ENCODE peak calls at places on chromosomes 6 and 20, in five cellular contexts. R is K562, T is H1, W is HepG2, U is HEK293T. C is an unnamed sample.

GRCh38 chr6:167079853-167080297 is 43.0 kb upstream of the CCR6 start:
- DNase-seq in R (no peak), T (no peak), W (no peak), U (no peak), C (no peak)

GRCh38 chr20:34112600-34113061 is 588 bp upstream of the EIF2S2 start:
- DNase-seq in R (no peak), T (no peak), W (peak; percentile 48), U (peak; percentile 25), C (peak; percentile 12)

GRCh38 chr6:149160943-149161342 is 156.6 kb upstream of the TAB2 start:
- DNase-seq in R (no peak), T (no peak), W (peak; percentile 49), U (no peak), C (no peak)

GRCh38 chr20:14888172-14888571 is 550.8 kb upstream of the FLRT3 start:
- DNase-seq in R (no peak), T (no peak), W (no peak), U (no peak), C (no peak)

GRCh38 chr6:169978615-169979161 is 227.3 kb downstream of the ERMARD start:
- DNase-seq in R (no peak), T (no peak), W (no peak), U (no peak), C (no peak)

GRCh38 chr6:142871910-142872331 is 73.1 kb downstream of the HIVEP2 start:
- DNase-seq in R (no peak), T (no peak), W (peak; percentile 83), U (no peak), C (no peak)

GRCh38 chr6:139981810-139982550 is 607.5 kb upstream of the CITED2 start:
- DNase-seq in R (no peak), T (no peak), W (no peak), U (peak; percentile 72), C (no peak)

GRCh38 chr6:90739802-90740201 is 152.9 kb upstream of the MAP3K7 start:
- DNase-seq in R (no peak), T (no peak), W (no peak), U (no peak), C (no peak)

GRCh38 chr20:61454053-61454452 is 202.0 kb downstream of the CDH4 start:
- DNase-seq in R (no peak), T (no peak), W (no peak), U (no peak), C (no peak)

GRCh38 chr6:50834929-50835328 is 16.3 kb downstream of the TFAP2B start:
- DNase-seq in R (no peak), T (no peak), W (no peak), U (no peak), C (no peak)

GRCh38 chr6:32194825-32195651 is 2.6 kb upstream of the GPSM3 start:
- DNase-seq in R (peak; percentile 52), T (no peak), W (no peak), U (peak; percentile 47), C (no peak)

GRCh38 chr6:154058963-154059680 is 20.1 kb downstream of the OPRM1 start:
- DNase-seq in R (no peak), T (no peak), W (no peak), U (no peak), C (no peak)

GRCh38 chr20:15613530-15613929 is 959.7 kb downstream of the KIF16B start:
- DNase-seq in R (no peak), T (no peak), W (no peak), U (no peak), C (no peak)

GRCh38 chr20:3470208-3470626 is 601 bp upstream of the ATRN start:
- DNase-seq in R (no peak), T (no peak), W (no peak), U (no peak), C (no peak)

GRCh38 chr6:83838727-83839126 is 14.4 kb upstream of the RIPPLY2 start:
- DNase-seq in R (no peak), T (no peak), W (no peak), U (no peak), C (no peak)

GRCh38 chr20:16158976-16159286 is 414.3 kb downstream of the KIF16B start:
- DNase-seq in R (no peak), T (no peak), W (no peak), U (no peak), C (no peak)

GRCh38 chr20:53736757-53737403 is 143.2 kb upstream of the ZNF217 start:
- DNase-seq in R (no peak), T (no peak), W (no peak), U (no peak), C (no peak)

GRCh38 chr6:34457747-34458462 is 8.0 kb upstream of the PACSIN1 start:
- DNase-seq in R (no peak), T (no peak), W (peak; percentile 77), U (no peak), C (no peak)

GRCh38 chr20:63896136-63896890 is 1.4 kb downstream of the DNAJC5 start:
- DNase-seq in R (peak; percentile 56), T (no peak), W (peak; percentile 87), U (no peak), C (no peak)

GRCh38 chr6:84645563-84646266 is 118.7 kb downstream of the TBX18 start:
- DNase-seq in R (no peak), T (no peak), W (no peak), U (no peak), C (no peak)

GRCh38 chr6:109172096-109172495 is 76.8 kb downstream of the CEP57L1 start:
- DNase-seq in R (no peak), T (no peak), W (peak; percentile 24), U (no peak), C (no peak)

GRCh38 chr6:901696-902455 is 208.9 kb upstream of the EXOC2 start:
- DNase-seq in R (no peak), T (no peak), W (no peak), U (no peak), C (no peak)
- TF ChIP-seq SP1 in R (no peak), T (no peak), W (no peak), U (no peak), C (no peak)

GRCh38 chr6:111602481-111603404 is 2.9 kb downstream of the TRAF3IP2 start:
- DNase-seq in R (no peak), T (no peak), W (no peak), U (peak; percentile 45), C (no peak)
- TF ChIP-seq SP1 in R (no peak), T (no peak), W (no peak), U (no peak), C (no peak)

GRCh38 chr6:53651764-53652401 is 13.7 kb downstream of the KLHL31 start:
- DNase-seq in R (no peak), T (peak; percentile 59), W (peak; percentile 86), U (peak; percentile 81), C (peak; percentile 71)
- TF ChIP-seq SP1 in R (no peak), T (no peak), W (peak; percentile 74), U (no peak), C (peak; percentile 76)

DNA sequence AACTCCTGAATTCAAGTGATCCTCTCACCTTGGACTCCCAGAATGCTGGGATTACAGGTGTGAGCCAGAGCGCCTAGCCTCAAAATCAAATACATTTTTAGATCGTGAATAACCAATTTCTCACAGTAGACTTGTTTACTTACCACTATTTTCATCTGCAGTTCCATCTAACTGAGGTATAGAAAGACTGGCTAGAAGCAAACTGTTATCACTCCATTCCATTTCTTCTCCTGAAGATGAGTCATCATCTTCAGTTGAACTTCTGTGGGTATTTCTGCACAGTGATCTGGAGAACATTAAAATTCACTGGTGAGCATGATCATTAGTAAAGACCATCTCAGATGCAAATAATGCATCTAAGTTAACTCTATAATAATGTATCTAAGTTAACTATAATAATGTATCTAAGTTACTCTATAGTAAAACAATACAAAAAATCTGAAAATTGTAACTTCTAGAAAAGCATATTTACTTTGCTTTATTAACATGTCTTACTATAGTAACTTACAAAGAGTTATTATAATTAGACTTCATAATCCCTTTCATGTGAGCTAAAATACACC is 105.4 kb downstream of the REV3L start:
- DNase-seq in R (peak; percentile 64), T (no peak), W (no peak), U (no peak), C (no peak)
- TF ChIP-seq SP1 in R (no peak), T (no peak), W (no peak), U (no peak), C (no peak)

DNA sequence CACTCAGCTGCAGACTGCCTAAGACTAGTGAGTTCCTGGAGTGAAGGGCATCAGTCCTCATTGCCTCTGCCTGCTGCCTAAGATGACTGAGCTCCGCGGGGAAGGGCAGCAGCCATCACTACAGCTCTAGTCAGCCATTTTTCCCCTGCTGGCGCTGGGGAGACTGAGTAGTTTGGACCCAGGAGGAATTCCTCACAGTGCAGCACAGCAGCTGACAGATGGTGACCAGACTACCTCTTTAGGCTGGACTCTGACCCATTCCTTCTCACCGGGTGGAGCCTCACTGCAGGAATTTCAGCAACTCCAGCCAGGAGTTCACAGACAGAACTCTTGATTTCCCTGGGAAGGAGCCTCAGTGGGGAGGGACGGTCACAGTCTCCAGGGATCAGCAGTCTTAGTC is 492.0 kb upstream of the MMS22L start:
- DNase-seq in R (no peak), T (no peak), W (peak; percentile 4), U (no peak), C (no peak)
- TF ChIP-seq SP1 in R (no peak), T (no peak), W (no peak), U (no peak), C (no peak)

GRCh38 chr6:161639772-161640171 is 365.9 kb upstream of the AGPAT4 start:
- DNase-seq in R (no peak), T (no peak), W (no peak), U (no peak), C (no peak)
- TF ChIP-seq SP1 in R (no peak), T (no peak), W (no peak), U (no peak), C (no peak)

GRCh38 chr20:588932-589672 is 21.0 kb downstream of the TCF15 start:
- DNase-seq in R (no peak), T (no peak), W (no peak), U (no peak), C (no peak)
- TF ChIP-seq SP1 in R (no peak), T (no peak), W (no peak), U (no peak), C (no peak)

DNA sequence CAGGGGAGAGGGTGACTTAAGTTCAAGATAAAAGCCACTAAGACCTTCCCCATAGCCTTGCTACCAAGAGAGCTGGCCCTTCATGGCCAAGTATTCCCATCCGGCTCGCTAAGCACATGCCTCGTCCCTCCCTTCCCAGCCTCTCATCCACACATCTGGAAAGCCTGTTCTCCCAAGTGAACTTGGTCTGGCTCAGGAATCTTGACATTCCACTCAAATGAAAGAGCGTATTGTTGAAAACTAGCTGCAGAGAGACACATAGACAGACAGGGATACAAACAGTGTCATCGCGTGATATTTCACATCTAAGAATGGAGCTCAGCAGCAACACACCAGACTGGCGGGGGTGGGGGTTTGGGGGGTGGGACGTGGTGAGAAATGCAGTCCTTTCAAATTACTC is 182.8 kb upstream of the FOXQ1 start:
- DNase-seq in R (no peak), T (no peak), W (no peak), U (no peak), C (no peak)
- TF ChIP-seq SP1 in R (no peak), T (no peak), W (no peak), U (no peak), C (no peak)

GRCh38 chr20:10555865-10556308 is 117.9 kb downstream of the JAG1 start:
- DNase-seq in R (no peak), T (no peak), W (peak; percentile 91), U (no peak), C (no peak)
- TF ChIP-seq SP1 in R (no peak), T (no peak), W (no peak), U (no peak), C (no peak)

C was measured in WTC11.